ENCODE peak calls at places on chromosomes 6 and 20, in four cellular contexts. One of them, this sample, is unnamed.

GRCh38 chr6:116278478-116278822 is 1.3 kb downstream of the TSPYL1 start:
- DNase-seq in MM.1S: no peak
- DNase-seq in mammary epithelial cell: no peak
- DNase-seq in keratinocyte: no peak
- DNase-seq in this sample: no peak

GRCh38 chr6:39902786-39903465 is 31.3 kb downstream of the MOCS1 start:
- DNase-seq in MM.1S: no peak
- DNase-seq in keratinocyte: no peak
- DNase-seq in mammary epithelial cell: no peak
- DNase-seq in this sample: no peak

GRCh38 chr6:105793132-105793531 is 293.0 kb upstream of the PRDM1 start:
- DNase-seq in MM.1S: peak; percentile 56
- DNase-seq in mammary epithelial cell: no peak
- DNase-seq in keratinocyte: no peak
- DNase-seq in this sample: no peak

GRCh38 chr6:11909696-11910132 is 102.4 kb upstream of the HIVEP1 start:
- DNase-seq in mammary epithelial cell: peak; percentile 8
- DNase-seq in keratinocyte: no peak
- DNase-seq in MM.1S: no peak
- DNase-seq in this sample: peak; percentile 87

GRCh38 chr6:46221221-46221793 is 50.5 kb upstream of the ENPP5 start:
- DNase-seq in mammary epithelial cell: peak; percentile 21
- DNase-seq in keratinocyte: no peak
- DNase-seq in MM.1S: peak; percentile 52
- DNase-seq in this sample: peak; percentile 72

GRCh38 chr20:37526238-37526838 is 1.3 kb downstream of the BLCAP start:
- DNase-seq in mammary epithelial cell: peak; percentile 90
- DNase-seq in keratinocyte: peak; percentile 85
- DNase-seq in MM.1S: no peak
- DNase-seq in this sample: peak; percentile 72

GRCh38 chr6:113818528-113818927 is 38.6 kb upstream of the MARCKS start:
- DNase-seq in mammary epithelial cell: no peak
- DNase-seq in MM.1S: no peak
- DNase-seq in keratinocyte: no peak
- DNase-seq in this sample: peak; percentile 32

GRCh38 chr6:56671160-56671559 is 28.5 kb upstream of the DST start:
- DNase-seq in MM.1S: no peak
- DNase-seq in keratinocyte: no peak
- DNase-seq in mammary epithelial cell: no peak
- DNase-seq in this sample: no peak

GRCh38 chr6:150377211-150377781 is 8.5 kb downstream of the IYD start:
- DNase-seq in MM.1S: no peak
- DNase-seq in mammary epithelial cell: no peak
- DNase-seq in keratinocyte: no peak
- DNase-seq in this sample: peak; percentile 42

GRCh38 chr20:46850896-46851295 is 43.7 kb upstream of the EYA2 start:
- DNase-seq in mammary epithelial cell: no peak
- DNase-seq in keratinocyte: no peak
- DNase-seq in MM.1S: no peak
- DNase-seq in this sample: no peak

GRCh38 chr6:153150400-153150766 is 19.3 kb upstream of the RGS17 start:
- DNase-seq in MM.1S: no peak
- DNase-seq in mammary epithelial cell: no peak
- DNase-seq in keratinocyte: no peak
- DNase-seq in this sample: no peak

GRCh38 chr20:46260936-46261454 is 47.3 kb downstream of the CDH22 start:
- DNase-seq in MM.1S: no peak
- DNase-seq in keratinocyte: no peak
- DNase-seq in mammary epithelial cell: no peak
- DNase-seq in this sample: no peak

DNA sequence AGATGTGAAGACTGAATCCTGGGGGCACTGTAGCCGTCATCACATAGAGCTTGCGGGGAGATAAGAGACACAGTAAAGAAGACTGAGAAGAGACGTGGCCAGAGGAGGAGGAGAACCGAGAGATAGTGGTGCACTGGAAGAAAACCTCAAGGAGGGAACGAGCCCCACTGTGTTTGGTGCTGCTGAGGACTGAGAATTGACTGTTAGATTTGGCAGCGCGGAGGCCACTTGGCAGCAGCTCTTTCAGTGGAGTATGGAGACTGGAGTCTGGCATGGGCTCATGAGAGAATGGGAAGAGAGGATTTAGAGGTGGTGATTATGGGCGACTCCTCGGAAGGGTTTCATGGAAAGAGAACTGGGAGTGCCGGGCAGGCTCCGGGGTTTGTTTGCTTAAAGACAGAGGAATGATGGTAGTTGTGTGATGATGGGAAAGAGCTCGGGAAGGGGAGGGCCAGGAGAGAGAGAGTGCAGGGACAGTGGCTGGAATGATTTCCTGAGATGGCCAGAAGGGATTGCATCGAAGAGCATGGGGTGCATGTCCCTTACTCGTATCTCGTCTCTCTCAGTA is 18.0 kb downstream of the CDYL start:
- DNase-seq in mammary epithelial cell: no peak
- DNase-seq in keratinocyte: no peak
- DNase-seq in MM.1S: no peak
- DNase-seq in this sample: no peak
- H3K4me2 ChIP-seq in mammary epithelial cell: no peak overlapping the region
- H3K4me2 ChIP-seq in keratinocyte: peak overlapping the region; percentile 63
- H3K4me2 ChIP-seq in MM.1S: no peak overlapping the region
- H3K4me2 ChIP-seq in this sample: no peak overlapping the region

DNA sequence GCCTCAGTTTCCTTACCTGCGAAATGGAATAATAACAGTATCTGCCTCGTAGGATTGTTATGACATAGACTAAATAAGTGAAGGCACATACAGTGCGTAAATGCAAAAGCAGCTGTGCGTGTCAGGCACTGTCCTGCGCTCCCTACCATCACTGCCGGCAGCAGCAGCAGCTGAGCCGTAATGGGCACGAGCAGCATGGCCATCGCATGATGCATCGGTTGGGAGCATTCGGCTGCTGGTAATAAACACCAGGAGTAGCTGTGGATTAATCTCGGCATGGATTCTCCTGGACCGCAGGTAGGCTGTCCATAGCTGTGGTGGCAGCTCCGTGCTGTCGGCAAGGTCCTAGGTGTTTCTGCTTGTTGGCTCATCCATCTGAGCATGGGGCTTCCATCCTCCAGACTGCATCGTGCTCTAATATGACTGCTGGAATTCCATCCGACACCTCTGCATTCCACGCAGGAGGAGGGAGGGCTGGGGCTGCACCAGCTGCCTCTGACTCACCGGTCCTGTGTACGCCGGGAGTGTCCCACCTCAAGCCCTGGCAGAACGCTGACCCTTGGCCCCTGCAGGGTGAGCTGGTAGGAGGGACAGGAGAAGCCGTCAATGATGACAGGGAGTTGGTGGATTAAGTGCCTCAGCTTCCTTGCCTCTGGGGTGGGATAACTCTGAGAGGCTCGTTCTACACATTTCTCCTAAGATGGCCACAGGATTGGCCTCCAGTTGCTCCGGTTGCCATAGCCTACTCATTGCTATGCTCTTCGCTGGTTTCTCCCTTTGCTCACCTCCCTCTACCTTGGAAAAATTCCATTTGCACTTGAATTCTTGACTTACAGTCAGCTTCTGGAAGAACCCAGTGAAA is 100.9 kb upstream of the PMEPA1 start:
- DNase-seq in mammary epithelial cell: peak; percentile 73
- DNase-seq in keratinocyte: peak; percentile 36
- DNase-seq in MM.1S: no peak
- DNase-seq in this sample: no peak
- H3K4me2 ChIP-seq in mammary epithelial cell: no peak overlapping the region
- H3K4me2 ChIP-seq in keratinocyte: peak overlapping the region; percentile 38
- H3K4me2 ChIP-seq in MM.1S: no peak overlapping the region
- H3K4me2 ChIP-seq in this sample: no peak overlapping the region

GRCh38 chr20:64151634-64152530 is 12.4 kb upstream of the MYT1 start:
- DNase-seq in keratinocyte: peak; percentile 28
- DNase-seq in mammary epithelial cell: peak; percentile 20
- DNase-seq in MM.1S: no peak
- DNase-seq in this sample: no peak

GRCh38 chr20:64148581-64148980 is 15.7 kb upstream of the MYT1 start:
- DNase-seq in MM.1S: no peak
- DNase-seq in keratinocyte: no peak
- DNase-seq in mammary epithelial cell: no peak
- DNase-seq in this sample: no peak

GRCh38 chr20:64150756-64151633 is 13.3 kb upstream of the MYT1 start:
- DNase-seq in keratinocyte: no peak
- DNase-seq in MM.1S: no peak
- DNase-seq in mammary epithelial cell: no peak
- DNase-seq in this sample: no peak

GRCh38 chr20:64149141-64149540 is 15.1 kb upstream of the MYT1 start:
- DNase-seq in mammary epithelial cell: no peak
- DNase-seq in MM.1S: no peak
- DNase-seq in keratinocyte: no peak
- DNase-seq in this sample: no peak

DNA sequence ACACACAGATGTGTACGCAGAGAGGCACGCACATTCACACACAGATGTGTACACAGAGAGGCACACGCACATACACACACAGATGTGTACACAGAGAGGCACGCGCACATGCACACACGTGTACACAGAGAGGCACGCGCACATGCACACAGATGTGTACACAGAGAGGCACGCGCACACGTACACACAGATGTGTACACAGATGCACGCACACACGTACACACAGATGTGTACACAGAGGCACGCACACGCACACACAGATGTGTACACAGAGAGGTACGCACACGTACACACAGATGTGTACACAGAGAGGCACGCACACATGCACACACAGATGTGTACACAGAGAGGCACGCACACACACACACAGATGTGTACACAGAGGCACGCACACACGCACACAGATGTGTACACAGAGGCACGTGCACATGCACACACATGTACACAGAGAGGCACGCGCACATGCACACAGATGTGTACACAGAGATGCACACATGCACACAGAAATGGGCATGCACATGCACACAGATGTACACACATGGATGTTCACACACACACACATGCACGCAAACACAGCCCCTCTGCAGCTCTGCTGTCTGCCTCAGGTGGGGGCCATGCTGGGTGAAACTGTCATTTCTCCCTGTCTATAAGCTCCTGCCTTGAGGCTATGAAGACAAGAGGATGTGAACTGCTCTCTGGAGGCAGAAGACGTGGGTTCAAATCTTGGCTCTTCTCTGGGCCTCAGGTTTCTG is 14.3 kb upstream of the MYT1 start:
- DNase-seq in mammary epithelial cell: no peak
- DNase-seq in keratinocyte: no peak
- DNase-seq in MM.1S: no peak
- DNase-seq in this sample: no peak
- H3K4me2 ChIP-seq in mammary epithelial cell: no peak overlapping the region
- H3K4me2 ChIP-seq in keratinocyte: no peak overlapping the region
- H3K4me2 ChIP-seq in MM.1S: no peak overlapping the region
- H3K4me2 ChIP-seq in this sample: no peak overlapping the region

GRCh38 chr6:4929319-4929718 is 74.5 kb downstream of the RPP40 start:
- DNase-seq in keratinocyte: no peak
- DNase-seq in mammary epithelial cell: no peak
- DNase-seq in MM.1S: no peak
- DNase-seq in this sample: no peak
- H3K4me2 ChIP-seq in keratinocyte: no peak overlapping the region
- H3K4me2 ChIP-seq in mammary epithelial cell: no peak overlapping the region
- H3K4me2 ChIP-seq in MM.1S: no peak overlapping the region
- H3K4me2 ChIP-seq in this sample: no peak overlapping the region

GRCh38 chr6:28383235-28384142 is 16.1 kb downstream of the ZSCAN12 start:
- DNase-seq in mammary epithelial cell: peak; percentile 88
- DNase-seq in MM.1S: peak; percentile 91
- DNase-seq in keratinocyte: no peak
- DNase-seq in this sample: peak; percentile 83

GRCh38 chr6:28378644-28379043 is 20.9 kb downstream of the ZSCAN12 start:
- DNase-seq in keratinocyte: no peak
- DNase-seq in mammary epithelial cell: no peak
- DNase-seq in MM.1S: no peak
- DNase-seq in this sample: no peak

GRCh38 chr6:28380381-28380780 is 19.2 kb downstream of the ZSCAN12 start:
- DNase-seq in keratinocyte: no peak
- DNase-seq in MM.1S: no peak
- DNase-seq in mammary epithelial cell: no peak
- DNase-seq in this sample: no peak

GRCh38 chr6:28384143-28384533 is 15.4 kb downstream of the ZSCAN12 start:
- DNase-seq in mammary epithelial cell: no peak
- DNase-seq in keratinocyte: no peak
- DNase-seq in MM.1S: no peak
- DNase-seq in this sample: no peak
- H3K4me2 ChIP-seq in mammary epithelial cell: no peak overlapping the region
- H3K4me2 ChIP-seq in keratinocyte: no peak overlapping the region
- H3K4me2 ChIP-seq in MM.1S: peak overlapping the region; percentile 80
- H3K4me2 ChIP-seq in this sample: no peak overlapping the region

GRCh38 chr20:51950926-51951325 is 148.6 kb upstream of the SALL4 start:
- DNase-seq in MM.1S: no peak
- DNase-seq in mammary epithelial cell: no peak
- DNase-seq in keratinocyte: no peak
- DNase-seq in this sample: no peak
- H3K4me2 ChIP-seq in MM.1S: no peak overlapping the region
- H3K4me2 ChIP-seq in mammary epithelial cell: no peak overlapping the region
- H3K4me2 ChIP-seq in keratinocyte: no peak overlapping the region
- H3K4me2 ChIP-seq in this sample: no peak overlapping the region

GRCh38 chr6:135105299-135105698 is 50.7 kb upstream of the HBS1L start:
- DNase-seq in mammary epithelial cell: no peak
- DNase-seq in MM.1S: no peak
- DNase-seq in keratinocyte: no peak
- DNase-seq in this sample: no peak

GRCh38 chr6:135106611-135107010 is 52.0 kb upstream of the HBS1L start:
- DNase-seq in mammary epithelial cell: no peak
- DNase-seq in MM.1S: no peak
- DNase-seq in keratinocyte: no peak
- DNase-seq in this sample: no peak

GRCh38 chr6:135104199-135104598 is 49.6 kb upstream of the HBS1L start:
- DNase-seq in mammary epithelial cell: no peak
- DNase-seq in keratinocyte: no peak
- DNase-seq in MM.1S: no peak
- DNase-seq in this sample: no peak

GRCh38 chr6:135105710-135106109 is 51.1 kb upstream of the HBS1L start:
- DNase-seq in keratinocyte: no peak
- DNase-seq in mammary epithelial cell: no peak
- DNase-seq in MM.1S: no peak
- DNase-seq in this sample: no peak

DNA sequence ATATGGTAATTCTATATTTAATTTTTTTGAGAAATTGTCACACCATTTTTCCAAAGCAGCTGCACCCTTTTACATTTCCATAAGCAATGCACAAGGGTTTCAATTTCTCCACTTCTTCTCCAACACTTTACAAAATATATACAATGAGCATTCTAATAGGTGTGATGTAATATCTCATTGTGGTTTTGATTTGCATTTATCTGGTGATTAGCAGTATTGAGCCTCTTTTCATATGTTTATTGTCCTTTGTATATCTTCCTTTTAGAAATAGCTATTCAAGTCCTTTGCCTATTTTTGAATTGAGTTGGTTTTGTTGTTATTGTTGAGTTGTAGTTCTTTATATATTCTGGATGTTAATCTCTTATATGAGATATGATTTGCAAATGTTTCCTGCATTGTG is 47.6 kb upstream of the HBS1L start:
- DNase-seq in MM.1S: no peak
- DNase-seq in mammary epithelial cell: no peak
- DNase-seq in keratinocyte: no peak
- DNase-seq in this sample: no peak
- H3K4me2 ChIP-seq in MM.1S: peak overlapping the region; percentile 55
- H3K4me2 ChIP-seq in mammary epithelial cell: no peak overlapping the region
- H3K4me2 ChIP-seq in keratinocyte: no peak overlapping the region
- H3K4me2 ChIP-seq in this sample: no peak overlapping the region

This sample was measured in GM23248.